ENCODE peak calls at places on chromosomes 3 and 15, in seven cellular contexts. B is mammary epithelial cell, M is MM.1S, X is psoas muscle, K is neuronal stem cell, F is PC-3, A is GM23338. C is an unnamed sample.

GRCh38 chr3:50632450-50632849 is 15.5 kb downstream of the MAPKAPK3 start:
- DNase-seq in B (no peak), M (no peak), X (no peak), K (no peak), F (peak; percentile 50), A (no peak), C (no peak)

GRCh38 chr15:88913017-88913849 is at the start of gene MFGE8:
- DNase-seq in B (peak; percentile 81), M (peak; percentile 66), X (peak; percentile 93), K (peak; percentile 85), F (peak; percentile 52), A (peak; percentile 97), C (peak; percentile 80)

GRCh38 chr3:33636125-33636855 is 81.8 kb downstream of the CLASP2 start:
- DNase-seq in B (peak; percentile 37), M (peak; percentile 62), X (no peak), K (peak; percentile 44), F (peak; percentile 76), A (peak; percentile 86), C (no peak)

GRCh38 chr3:49745986-49746385 is 22.2 kb upstream of the GMPPB start:
- DNase-seq in B (peak; percentile 77), M (no peak), X (no peak), K (no peak), F (peak; percentile 93), A (no peak), C (no peak)

GRCh38 chr3:56926513-56927282 is 124.9 kb upstream of the ARHGEF3 start:
- DNase-seq in B (peak; percentile 95), M (no peak), X (no peak), K (no peak), F (peak; percentile 51), A (no peak), C (no peak)

GRCh38 chr3:131142580-131142979 is 115.9 kb downstream of the NEK11 start:
- DNase-seq in B (no peak), M (no peak), X (no peak), K (no peak), F (peak; percentile 35), A (peak; percentile 8), C (no peak)

GRCh38 chr15:82021992-82022391 is 23.8 kb downstream of the MEX3B start:
- DNase-seq in B (peak; percentile 80), M (no peak), X (no peak), K (no peak), F (no peak), A (no peak), C (peak; percentile 65)

GRCh38 chr3:112794622-112795172 is 52.0 kb downstream of the CD200R1L start:
- DNase-seq in B (no peak), M (no peak), X (no peak), K (no peak), F (no peak), A (no peak), C (no peak)

GRCh38 chr3:156677120-156677479 is 2.7 kb downstream of the TIPARP start:
- DNase-seq in B (no peak), M (no peak), X (no peak), K (no peak), F (no peak), A (no peak), C (no peak)

GRCh38 chr3:174440741-174441587 is 418.2 kb upstream of the NAALADL2 start:
- DNase-seq in B (peak; percentile 87), M (peak; percentile 91), X (peak; percentile 94), K (peak; percentile 85), F (peak; percentile 95), A (peak; percentile 95), C (peak; percentile 94)

GRCh38 chr3:129005526-129006303 is 4.6 kb downstream of the EFCC1 start:
- DNase-seq in B (no peak), M (peak; percentile 27), X (no peak), K (no peak), F (no peak), A (no peak), C (peak; percentile 85)

GRCh38 chr15:78709263-78709882 is 68.4 kb upstream of the CHRNB4 start:
- DNase-seq in B (peak; percentile 33), M (peak; percentile 66), X (peak; percentile 81), K (peak; percentile 67), F (peak; percentile 74), A (peak; percentile 87), C (peak; percentile 70)

GRCh38 chr15:66293419-66294156 is at the start of gene DIS3L:
- DNase-seq in B (peak; percentile 55), M (peak; percentile 77), X (peak; percentile 78), K (peak; percentile 48), F (peak; percentile 59), A (peak; percentile 68), C (peak; percentile 64)

GRCh38 chr3:71503525-71504249 is 79.8 kb downstream of the FOXP1 start:
- DNase-seq in B (peak; percentile 77), M (no peak), X (no peak), K (no peak), F (peak; percentile 77), A (no peak), C (no peak)

GRCh38 chr3:154701055-154701454 is 271.1 kb upstream of the GPR149 start:
- DNase-seq in B (no peak), M (no peak), X (no peak), K (no peak), F (no peak), A (no peak), C (no peak)

GRCh38 chr3:183268361-183268760 is 15.3 kb downstream of the B3GNT5 start:
- DNase-seq in B (no peak), M (no peak), X (no peak), K (no peak), F (no peak), A (peak; percentile 46), C (no peak)

GRCh38 chr3:41239587-41239986 is 40.3 kb downstream of the CTNNB1 start:
- DNase-seq in B (no peak), M (no peak), X (no peak), K (no peak), F (no peak), A (no peak), C (no peak)

GRCh38 chr3:112101946-112102345 is 15.8 kb downstream of the C3orf52 start:
- DNase-seq in B (peak; percentile 92), M (no peak), X (no peak), K (no peak), F (peak; percentile 89), A (no peak), C (no peak)

GRCh38 chr15:89461386-89461785 is 35.0 kb downstream of the RHCG start:
- DNase-seq in B (no peak), M (no peak), X (no peak), K (no peak), F (no peak), A (no peak), C (no peak)

GRCh38 chr15:71945012-71945411 is 134.7 kb downstream of the NR2E3 start:
- DNase-seq in B (no peak), M (no peak), X (no peak), K (no peak), F (no peak), A (no peak), C (no peak)

GRCh38 chr3:31699309-31699953 is 166.7 kb downstream of the STT3B start:
- DNase-seq in B (peak; percentile 64), M (no peak), X (no peak), K (no peak), F (peak; percentile 87), A (no peak), C (no peak)

DNA sequence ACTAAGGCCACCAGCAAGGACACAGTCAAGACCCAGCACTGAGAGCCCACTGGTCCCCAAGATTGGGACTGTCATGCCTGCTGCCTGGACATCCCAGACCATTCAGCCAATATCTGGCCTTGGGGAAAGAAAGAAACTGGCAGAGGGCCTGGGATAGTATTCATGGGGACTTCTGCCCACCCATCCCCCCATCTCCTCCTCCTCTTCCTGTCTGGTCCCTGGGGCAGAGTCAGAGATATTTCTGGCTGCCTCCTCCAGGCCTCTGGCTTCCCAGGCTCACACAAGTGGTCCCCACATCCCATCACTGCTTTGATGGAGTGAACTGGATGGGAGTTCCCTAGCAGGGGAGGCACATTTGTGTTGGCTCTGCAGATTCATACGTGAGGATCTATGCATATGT is 4.2 kb upstream of the RASL12 start:
- DNase-seq in B (no peak), M (no peak), X (no peak), K (no peak), F (no peak), A (no peak), C (peak; percentile 57)
- H3K4me1 ChIP-seq in B (peaks cover 8% of the 10 kb centered on the region), M (no peaks in the 10 kb centered on the region), X (peaks cover 36% of the 10 kb centered on the region), K (peaks cover 11% of the 10 kb centered on the region), F (no peaks in the 10 kb centered on the region), A (peaks cover 8% of the 10 kb centered on the region), C (peaks cover 15% of the 10 kb centered on the region)

GRCh38 chr3:61907210-61907609 is 345.8 kb downstream of the PTPRG start:
- DNase-seq in B (no peak), M (no peak), X (no peak), K (no peak), F (no peak), A (no peak), C (no peak)
- H3K4me1 ChIP-seq in B (no peaks in the 10 kb centered on the region), M (no peaks in the 10 kb centered on the region), X (peaks cover 30% of the 10 kb centered on the region), K (peaks cover 7% of the 10 kb centered on the region), F (no peaks in the 10 kb centered on the region), A (peaks cover 59% of the 10 kb centered on the region), C (peaks cover 11% of the 10 kb centered on the region)

DNA sequence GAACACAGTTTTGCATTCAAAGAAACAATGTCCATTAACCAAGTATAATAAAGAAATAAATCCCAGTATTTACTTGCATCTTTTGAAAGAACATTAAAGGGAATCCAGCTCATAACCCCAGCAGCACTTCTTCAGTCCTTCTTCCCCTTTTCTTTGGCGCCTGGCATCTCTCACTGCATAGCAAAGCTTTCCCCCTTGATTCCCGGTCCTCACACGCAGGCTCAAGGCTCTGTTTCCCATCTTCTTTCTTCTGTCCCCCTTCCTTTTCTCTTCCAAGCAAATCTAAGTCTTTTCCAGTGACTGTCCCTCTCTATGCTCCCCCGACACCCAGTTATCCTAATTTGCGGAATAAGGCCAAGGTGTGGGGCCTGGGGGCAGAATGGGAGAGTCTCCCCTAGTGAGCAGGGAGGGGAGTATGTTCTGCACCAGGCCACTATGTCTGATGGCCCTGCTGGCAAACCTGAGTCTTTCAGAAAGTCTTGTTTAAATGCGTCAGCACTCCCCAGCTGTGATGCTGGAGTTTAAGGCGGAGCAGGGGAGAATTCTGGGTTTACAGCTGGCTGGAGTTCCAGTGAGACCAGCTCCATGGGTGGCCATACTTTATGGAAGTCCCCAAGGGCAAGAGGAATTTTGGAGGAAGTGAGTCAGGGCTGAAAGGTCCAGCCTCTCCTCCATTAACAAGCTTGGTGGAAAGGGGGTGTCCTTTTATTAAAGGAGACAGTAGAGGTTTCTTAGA is 42.1 kb downstream of the GOLGA6A start:
- DNase-seq in B (peak; percentile 48), M (no peak), X (peak; percentile 77), K (no peak), F (peak; percentile 44), A (no peak), C (peak; percentile 9)
- H3K4me1 ChIP-seq in B (peaks cover 3% of the 10 kb centered on the region), M (no peaks in the 10 kb centered on the region), X (no peaks in the 10 kb centered on the region), K (peaks cover 2% of the 10 kb centered on the region), F (peaks cover 8% of the 10 kb centered on the region), A (peaks cover 14% of the 10 kb centered on the region), C (peaks cover 8% of the 10 kb centered on the region)

DNA sequence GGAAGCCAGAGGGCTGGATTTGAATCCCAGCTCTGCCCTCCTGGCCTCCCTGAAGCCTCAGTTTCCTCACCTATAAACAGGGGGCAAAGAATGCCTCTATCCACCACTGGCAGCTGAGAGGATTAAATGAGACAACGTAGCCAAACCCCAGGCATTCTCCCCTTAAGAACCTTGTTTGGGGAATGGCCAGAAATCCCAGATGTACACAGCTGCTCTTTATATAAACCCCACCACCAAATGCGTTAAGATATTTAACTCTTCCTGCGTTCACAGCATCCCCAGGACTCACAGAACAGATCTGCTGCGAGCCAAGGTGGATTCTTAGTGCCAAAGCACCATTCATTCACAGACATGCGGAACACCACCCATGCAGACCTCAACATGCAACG is 5.3 kb downstream of the TLE3 start:
- DNase-seq in B (no peak), M (no peak), X (no peak), K (no peak), F (no peak), A (no peak), C (no peak)
- H3K4me1 ChIP-seq in B (peaks cover 8% of the 10 kb centered on the region), M (peaks cover 34% of the 10 kb centered on the region), X (peaks cover 65% of the 10 kb centered on the region), K (peaks cover 38% of the 10 kb centered on the region), F (peaks cover 44% of the 10 kb centered on the region), A (peaks cover 72% of the 10 kb centered on the region), C (peaks cover 24% of the 10 kb centered on the region)